ENCODE peak calls at places on chromosomes 16 and 17, in ten cellular contexts. T is A549; V is GOT3; O is pons; S is activated CD4-positive, alpha-beta T cell treated with anti-CD3 and anti-CD28 coated beads for 48 hours; M is NCI-H2081; U is fibroblast of the conjunctiva; B is T-helper 2 cell; C is fibroblast of pulmonary artery; X is cardiac muscle cell. H is an unnamed sample.

GRCh38 chr16:28087675-28088285 is 24.3 kb upstream of the GSG1L start:
- DNase-seq in T (no peak), V (no peak), O (no peak), S (no peak), M (no peak), U (no peak), B (no peak), C (no peak), X (no peak), H (no peak)

GRCh38 chr16:56317998-56318912 is 107.1 kb downstream of the AMFR start:
- DNase-seq in T (peak; percentile 92), V (peak; percentile 46), O (peak; percentile 94), S (peak; percentile 86), M (peak; percentile 37), U (peak; percentile 56), B (peak; percentile 59), C (peak; percentile 78), X (peak; percentile 87), H (peak; percentile 91)

GRCh38 chr16:50591800-50592771 is 43.9 kb downstream of the NKD1 start:
- DNase-seq in T (no peak), V (no peak), O (peak; percentile 90), S (no peak), M (peak; percentile 5), U (no peak), B (no peak), C (no peak), X (peak; percentile 66), H (no peak)

GRCh38 chr16:11757671-11758545 is 15.3 kb upstream of the TXNDC11 start:
- DNase-seq in T (peak; percentile 19), V (no peak), O (no peak), S (no peak), M (no peak), U (no peak), B (no peak), C (peak; percentile 68), X (no peak), H (no peak)

GRCh38 chr17:42891539-42892152 is 9.0 kb upstream of the G6PC1 start:
- DNase-seq in T (no peak), V (no peak), O (no peak), S (no peak), M (peak; percentile 60), U (no peak), B (no peak), C (no peak), X (peak; percentile 72), H (no peak)

GRCh38 chr17:82153745-82154375 is 55.8 kb upstream of the FASN start:
- DNase-seq in T (peak; percentile 90), V (peak; percentile 20), O (peak; percentile 70), S (peak; percentile 87), M (peak; percentile 74), U (peak; percentile 55), B (peak; percentile 76), C (peak; percentile 77), X (peak; percentile 83), H (peak; percentile 90)

GRCh38 chr16:19717319-19717718 is 708 bp downstream of the KNOP1 start:
- DNase-seq in T (peak; percentile 35), V (no peak), O (no peak), S (no peak), M (no peak), U (no peak), B (no peak), C (no peak), X (no peak), H (peak; percentile 34)

GRCh38 chr17:29627951-29628350 is 5.2 kb upstream of the CORO6 start:
- DNase-seq in T (no peak), V (no peak), O (no peak), S (no peak), M (no peak), U (no peak), B (no peak), C (no peak), X (no peak), H (no peak)

GRCh38 chr17:31408586-31408985 is 17.1 kb downstream of the RAB11FIP4 start:
- DNase-seq in T (no peak), V (no peak), O (no peak), S (no peak), M (no peak), U (no peak), B (no peak), C (no peak), X (no peak), H (no peak)

GRCh38 chr16:12896562-12896961 is 4.8 kb upstream of the SHISA9 start:
- DNase-seq in T (no peak), V (no peak), O (no peak), S (no peak), M (no peak), U (no peak), B (no peak), C (peak; percentile 3), X (peak; percentile 67), H (no peak)

GRCh38 chr16:86725401-86725800 is 147.1 kb downstream of the FOXL1 start:
- DNase-seq in T (no peak), V (no peak), O (no peak), S (no peak), M (no peak), U (peak; percentile 9), B (no peak), C (no peak), X (no peak), H (no peak)

GRCh38 chr16:51224317-51224716 is 73.2 kb upstream of the SALL1 start:
- DNase-seq in T (no peak), V (no peak), O (no peak), S (no peak), M (no peak), U (no peak), B (no peak), C (no peak), X (no peak), H (no peak)

GRCh38 chr16:72938426-72939164 is 109.3 kb downstream of the ZFHX3 start:
- DNase-seq in T (peak; percentile 51), V (peak; percentile 5), O (peak; percentile 35), S (no peak), M (peak; percentile 36), U (peak; percentile 65), B (no peak), C (peak; percentile 93), X (no peak), H (peak; percentile 87)

GRCh38 chr17:81720267-81721071 is 8.4 kb downstream of the SLC25A10 start:
- DNase-seq in T (no peak), V (no peak), O (no peak), S (no peak), M (no peak), U (no peak), B (no peak), C (no peak), X (no peak), H (no peak)

GRCh38 chr16:30185683-30186421 is 2.5 kb downstream of the CORO1A start:
- DNase-seq in T (no peak), V (no peak), O (peak; percentile 59), S (peak; percentile 88), M (no peak), U (no peak), B (peak; percentile 74), C (no peak), X (no peak), H (no peak)

GRCh38 chr17:30005709-30006320 is 64.4 kb downstream of the EFCAB5 start:
- DNase-seq in T (no peak), V (no peak), O (no peak), S (no peak), M (no peak), U (no peak), B (no peak), C (peak; percentile 65), X (peak; percentile 47), H (no peak)

GRCh38 chr17:19345067-19345460 is 17.5 kb downstream of the B9D1 start:
- DNase-seq in T (no peak), V (no peak), O (no peak), S (no peak), M (no peak), U (no peak), B (no peak), C (no peak), X (no peak), H (peak; percentile 42)

GRCh38 chr17:78374631-78375274 is 3.7 kb upstream of the PGS1 start:
- DNase-seq in T (no peak), V (no peak), O (no peak), S (no peak), M (no peak), U (no peak), B (no peak), C (peak; percentile 90), X (no peak), H (no peak)

GRCh38 chr16:89716493-89716892 is 4.2 kb downstream of the VPS9D1 start:
- DNase-seq in T (no peak), V (no peak), O (no peak), S (no peak), M (no peak), U (no peak), B (no peak), C (no peak), X (no peak), H (no peak)

GRCh38 chr17:45046536-45047125 is 4.8 kb downstream of the DCAKD start:
- DNase-seq in T (peak; percentile 45), V (no peak), O (no peak), S (no peak), M (no peak), U (no peak), B (no peak), C (no peak), X (no peak), H (no peak)

GRCh38 chr17:73089322-73089721 is 3.2 kb downstream of the SLC39A11 start:
- DNase-seq in T (no peak), V (no peak), O (no peak), S (no peak), M (no peak), U (no peak), B (no peak), C (no peak), X (no peak), H (peak; percentile 40)

GRCh38 chr17:68694791-68695485 is 93.8 kb upstream of the FAM20A start:
- DNase-seq in T (no peak), V (no peak), O (no peak), S (no peak), M (no peak), U (no peak), B (no peak), C (peak; percentile 51), X (no peak), H (no peak)

GRCh38 chr16:12323007-12323699 is 346.6 kb downstream of the SNX29 start:
- DNase-seq in T (no peak), V (no peak), O (peak; percentile 27), S (peak; percentile 70), M (no peak), U (no peak), B (no peak), C (no peak), X (no peak), H (no peak)

GRCh38 chr16:12187939-12188673 is 211.6 kb downstream of the SNX29 start:
- DNase-seq in T (no peak), V (no peak), O (no peak), S (no peak), M (no peak), U (no peak), B (no peak), C (no peak), X (no peak), H (peak; percentile 0)

GRCh38 chr17:36600936-36601302 is 464 bp upstream of the MRM1 start:
- DNase-seq in T (no peak), V (no peak), O (no peak), S (no peak), M (no peak), U (no peak), B (peak; percentile 20), C (no peak), X (no peak), H (no peak)

GRCh38 chr17:46943511-46944393 is 20.8 kb downstream of the GOSR2 start:
- DNase-seq in T (no peak), V (no peak), O (peak; percentile 37), S (peak; percentile 14), M (no peak), U (no peak), B (no peak), C (peak; percentile 29), X (no peak), H (no peak)

GRCh38 chr16:84175351-84176081 is 11.3 kb downstream of the TAF1C start:
- DNase-seq in T (peak; percentile 55), V (no peak), O (peak; percentile 32), S (peak; percentile 79), M (peak; percentile 62), U (no peak), B (peak; percentile 39), C (peak; percentile 44), X (peak; percentile 74), H (no peak)

GRCh38 chr17:21034350-21035235 is 8.2 kb downstream of the USP22 start:
- DNase-seq in T (no peak), V (no peak), O (peak; percentile 75), S (no peak), M (no peak), U (no peak), B (peak; percentile 25), C (no peak), X (no peak), H (no peak)